ENCODE peak calls at places on chromosomes 16 and 17, in seven cellular contexts. H, V, E, K, Y, B and C are unnamed samples.

GRCh38 chr16:28845173-28846079 is 722 bp downstream of the TUFM start:
- DNase-seq in H (no peak), V (no peak), E (peak; percentile 17), K (peak; percentile 74), Y (no peak), B (no peak), C (no peak)

GRCh38 chr16:82452002-82452741 is 174.6 kb upstream of the CDH13 start:
- DNase-seq in H (no peak), V (no peak), E (no peak), K (no peak), Y (no peak), B (no peak), C (no peak)

GRCh38 chr16:6573577-6573976 is 759.1 kb upstream of the RBFOX1 start:
- DNase-seq in H (no peak), V (no peak), E (no peak), K (peak; percentile 87), Y (no peak), B (no peak), C (no peak)

GRCh38 chr17:28363776-28364650 is 986 bp downstream of the SEBOX start:
- DNase-seq in H (no peak), V (no peak), E (no peak), K (no peak), Y (no peak), B (no peak), C (no peak)

GRCh38 chr17:29597361-29598172 is 4.6 kb downstream of the ANKRD13B start:
- DNase-seq in H (no peak), V (no peak), E (no peak), K (peak; percentile 71), Y (no peak), B (no peak), C (no peak)

GRCh38 chr17:57810740-57811632 is 38.9 kb downstream of the MRPS23 start:
- DNase-seq in H (no peak), V (peak; percentile 55), E (peak; percentile 58), K (no peak), Y (no peak), B (no peak), C (peak; percentile 53)

GRCh38 chr17:6786618-6787017 is 10.6 kb downstream of the FBXO39 start:
- DNase-seq in H (peak; percentile 29), V (no peak), E (peak; percentile 77), K (no peak), Y (no peak), B (no peak), C (peak; percentile 69)

GRCh38 chr16:20285993-20286499 is 41.3 kb downstream of the GP2 start:
- DNase-seq in H (no peak), V (no peak), E (no peak), K (peak; percentile 44), Y (no peak), B (no peak), C (no peak)

GRCh38 chr16:8931864-8932263 is 31.8 kb downstream of the USP7 start:
- DNase-seq in H (peak; percentile 43), V (no peak), E (peak; percentile 56), K (peak; percentile 75), Y (no peak), B (peak; percentile 24), C (peak; percentile 53)